ENCODE peak calls at places on chromosome 19, in four cellular contexts. E, J, O and H are unnamed samples.

GRCh38 chr19:5990289-5990797 is 12.4 kb upstream of the RANBP3 start:
- DNase-seq in J (no peak), E (no peak), O (no peak), H (no peak)

GRCh38 chr19:10625003-10625761 is at the start of gene SLC44A2:
- DNase-seq in E (peak), O (no peak), J (no peak), H (peak)

GRCh38 chr19:1223018-1223855 is 14.6 kb downstream of the CBARP start:
- DNase-seq in O (no peak), E (no peak), J (no peak), H (no peak)

GRCh38 chr19:43763473-43763939 is 8.7 kb upstream of the SMG9 start:
- DNase-seq in E (no peak), J (no peak), O (no peak), H (peak)

GRCh38 chr19:575527-576506 is 3.4 kb downstream of the BSG start:
- DNase-seq in O (no peak), E (peak), J (no peak), H (peak)

GRCh38 chr19:33193864-33194362 is at the start of gene LRP3:
- DNase-seq in J (no peak), E (no peak), O (no peak), H (no peak)

GRCh38 chr19:45528149-45528743 is 21.0 kb downstream of the VASP start:
- DNase-seq in E (no peak), J (no peak), O (no peak), H (peak)

GRCh38 chr19:4234142-4234861 is 5.0 kb downstream of the EBI3 start:
- DNase-seq in E (no peak), O (no peak), J (no peak), H (no peak)

GRCh38 chr19:58548859-58549663 is 5.2 kb downstream of the TRIM28 start:
- DNase-seq in J (no peak), E (no peak), O (no peak), H (no peak)

GRCh38 chr19:20414133-20414532 is 151.4 kb downstream of the ZNF737 start:
- DNase-seq in O (no peak), J (no peak), E (no peak), H (no peak)

GRCh38 chr19:42198676-42199439 is 18.6 kb downstream of the DEDD2 start:
- DNase-seq in E (no peak), O (peak), J (no peak), H (no peak)

GRCh38 chr19:16078311-16078758 is 2.0 kb downstream of the TPM4 start:
- DNase-seq in E (peak), J (no peak), O (no peak), H (peak)

GRCh38 chr19:21843081-21843480 is 7.1 kb upstream of the ZNF43 start:
- DNase-seq in O (no peak), E (no peak), J (no peak), H (no peak)

GRCh38 chr19:54279441-54279962 is 1.4 kb downstream of the LILRB2 start:
- DNase-seq in J (no peak), E (no peak), O (no peak), H (no peak)

GRCh38 chr19:7673995-7674667 is 2.8 kb upstream of the MCEMP1 start:
- DNase-seq in J (peak), O (peak), E (peak), H (peak)

GRCh38 chr19:19662866-19663291 is 597 bp downstream of the ATP13A1 start:
- DNase-seq in J (no peak), E (no peak), O (no peak), H (peak)